ENCODE peak calls at places on chromosomes 6 and 20, in nine cellular contexts. M, D, B, S, E, Q, U, N and K are unnamed samples.
A peak's percentile ranks its signal among the peaks of the same experiment; 100 is the strongest.

GRCh38 chr20:64140956-64141355 is 23.3 kb upstream of the MYT1 start:
- DNase-seq in D (no peak), Q (peak; percentile 51), U (no peak), E (no peak), S (no peak), M (peak; percentile 8), B (peak; percentile 18), N (no peak), K (peak; percentile 34)

GRCh38 chr6:4351857-4352669 is 216.7 kb upstream of the ECI2 start:
- DNase-seq in D (no peak), B (peak; percentile 89), U (peak; percentile 69), M (peak; percentile 58), S (no peak), E (no peak), N (peak; percentile 87), Q (peak; percentile 63), K (peak; percentile 72)

GRCh38 chr6:137677714-137678113 is 183.5 kb upstream of the OLIG3 start:
- DNase-seq in N (no peak), S (no peak), M (no peak), U (no peak), Q (no peak), E (peak; percentile 41), B (no peak), D (no peak), K (no peak)

GRCh38 chr6:108102965-108103364 is 28.4 kb upstream of the OSTM1 start:
- DNase-seq in M (no peak), B (no peak), N (no peak), U (no peak), Q (no peak), E (no peak), D (no peak), S (no peak), K (no peak)

GRCh38 chr6:80425089-80425823 is 318.8 kb downstream of the BCKDHB start:
- DNase-seq in M (no peak), E (no peak), U (no peak), N (no peak), D (no peak), B (no peak), Q (no peak), S (no peak), K (no peak)

GRCh38 chr6:67630146-67630545 is 1004.9 kb upstream of the ADGRB3 start:
- DNase-seq in Q (no peak), S (no peak), B (no peak), M (no peak), N (peak; percentile 2), U (peak; percentile 53), D (no peak), E (no peak), K (no peak)

GRCh38 chr6:22828179-22829062 is 259.1 kb downstream of the HDGFL1 start:
- DNase-seq in N (peak; percentile 99), E (peak; percentile 25), M (peak; percentile 38), Q (no peak), B (no peak), S (peak; percentile 39), D (peak; percentile 74), U (peak; percentile 99), K (no peak)

GRCh38 chr6:35664945-35665344 is 23.8 kb downstream of the FKBP5 start:
- DNase-seq in N (peak; percentile 17), B (no peak), U (no peak), M (no peak), Q (no peak), E (no peak), S (no peak), D (no peak), K (no peak)

GRCh38 chr20:38426006-38426405 is 9.1 kb downstream of the SNHG17 start:
- DNase-seq in B (peak; percentile 73), N (peak; percentile 80), Q (no peak), S (no peak), M (no peak), D (no peak), U (no peak), E (no peak), K (no peak)

GRCh38 chr20:45153147-45153546 is 21.6 kb upstream of the PI3 start:
- DNase-seq in N (no peak), E (no peak), U (no peak), M (no peak), Q (no peak), S (no peak), D (no peak), B (no peak), K (no peak)

GRCh38 chr6:157557541-157557940 is 176.6 kb downstream of the ZDHHC14 start:
- DNase-seq in N (no peak), E (no peak), D (no peak), Q (no peak), M (no peak), B (no peak), S (peak; percentile 91), U (no peak), K (no peak)

GRCh38 chr6:163741342-163741741 is 326.8 kb downstream of the QKI start:
- DNase-seq in N (no peak), D (no peak), E (no peak), Q (no peak), S (no peak), B (no peak), U (no peak), M (no peak), K (no peak)

GRCh38 chr20:44066645-44067606 is 120.1 kb downstream of the JPH2 start:
- DNase-seq in M (peak; percentile 10), B (no peak), Q (peak; percentile 58), S (no peak), D (no peak), N (no peak), U (no peak), E (no peak), K (no peak)
- TF ChIP-seq CTCF in M (no peak), B (no peak), Q (no peak), S (no peak), D (no peak), N (no peak), U (no peak), E (no peak), K (no peak)

DNA sequence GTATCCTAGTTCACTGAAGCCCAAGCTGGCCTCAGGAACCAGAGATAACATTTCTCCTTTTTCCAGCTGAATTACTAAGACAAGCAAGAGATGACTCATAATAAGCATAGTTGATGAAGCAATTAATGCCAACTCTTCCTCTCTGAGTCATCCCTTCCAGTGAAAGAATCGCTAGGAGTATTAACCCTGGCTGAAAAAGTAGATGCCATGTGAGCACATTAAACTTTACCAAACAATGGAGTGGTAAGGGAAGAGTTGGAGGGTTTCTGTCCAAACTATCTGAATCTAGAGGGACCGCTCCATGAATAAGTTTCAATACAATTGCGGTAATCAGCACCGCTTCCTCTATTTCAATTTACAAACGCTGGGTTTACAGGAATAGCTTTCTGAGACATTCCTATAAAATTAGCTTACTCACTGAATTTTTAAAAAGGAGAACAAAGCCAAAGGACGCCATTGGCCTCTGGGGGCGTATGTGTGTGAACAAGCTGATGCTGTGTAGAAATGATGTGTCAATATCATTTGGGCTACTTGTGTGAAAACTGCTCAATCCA is 48.3 kb downstream of the ATXN1 start:
- DNase-seq in S (peak; percentile 54), N (peak; percentile 92), D (peak; percentile 21), M (no peak), U (peak; percentile 94), Q (no peak), E (no peak), B (no peak), K (no peak)
- H3K4me3 ChIP-seq in S (no peak overlapping the region), N (no peak overlapping the region), D (no peak overlapping the region), M (no peak overlapping the region), U (no peak overlapping the region), Q (no peak overlapping the region), E (no peak overlapping the region), B (no peak overlapping the region), K (peak overlapping the region; percentile 15)

DNA sequence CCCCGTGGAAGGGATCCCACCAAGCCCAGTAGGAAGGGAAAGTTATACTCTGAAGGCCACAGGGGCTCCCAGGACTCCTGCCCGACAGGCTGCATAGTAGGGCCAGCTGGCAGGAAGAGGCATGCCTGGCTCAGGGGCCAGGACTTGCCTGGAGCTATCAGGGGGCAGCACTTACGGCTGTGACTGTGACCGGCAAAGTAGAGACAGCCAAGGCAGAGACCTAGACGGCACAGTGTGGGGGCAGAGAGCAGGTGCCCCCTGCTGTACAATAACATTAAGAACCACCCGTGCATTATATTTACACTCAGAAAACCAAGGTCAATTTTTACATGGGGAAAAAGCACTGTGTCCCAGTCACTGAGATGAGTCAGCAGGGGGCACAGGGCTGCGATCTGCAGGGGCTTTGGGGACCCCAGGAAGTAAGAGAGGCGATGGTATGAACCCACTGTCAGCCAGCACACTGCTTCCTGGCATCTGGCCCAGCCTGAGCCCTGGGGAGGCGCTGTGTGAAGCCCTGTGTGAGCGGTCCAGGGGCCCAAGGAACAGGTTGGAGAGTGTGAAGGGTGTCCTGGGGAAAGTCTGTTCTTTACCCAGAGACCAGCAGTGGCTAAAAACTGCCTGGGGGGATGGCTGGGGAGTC is 9.9 kb downstream of the CCDC167 start:
- DNase-seq in E (no peak), U (no peak), B (no peak), D (no peak), Q (no peak), S (peak; percentile 47), M (peak; percentile 51), N (no peak), K (no peak)
- TF ChIP-seq CTCF in E (no peak), U (no peak), B (no peak), D (peak; percentile 4), Q (no peak), S (peak; percentile 14), M (no peak), N (peak; percentile 7), K (no peak)

DNA sequence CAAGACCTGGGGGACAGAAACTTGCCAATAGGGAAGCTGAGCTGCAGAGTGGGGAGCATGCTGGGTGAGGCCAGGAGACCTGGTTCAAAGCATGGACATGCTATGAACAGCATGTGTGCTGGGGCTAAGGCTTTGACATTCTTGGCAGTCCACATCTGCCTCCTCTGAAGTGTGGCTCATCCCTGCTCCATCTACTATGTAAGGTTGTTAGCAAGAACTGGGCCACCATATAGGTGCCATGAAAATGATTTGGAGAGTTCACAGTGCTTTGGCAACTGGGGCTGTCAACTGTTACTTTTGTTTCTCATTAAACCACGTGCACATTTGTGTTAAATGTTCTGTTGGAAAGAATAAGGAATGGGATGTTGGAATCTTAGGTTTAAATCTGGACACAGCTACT is 311.1 kb downstream of the CDC5L start:
- DNase-seq in B (no peak), N (no peak), U (no peak), E (no peak), M (no peak), D (no peak), Q (no peak), S (no peak), K (no peak)
- H3K4me3 ChIP-seq in B (no peak overlapping the region), N (no peak overlapping the region), U (no peak overlapping the region), E (no peak overlapping the region), M (no peak overlapping the region), D (no peak overlapping the region), Q (no peak overlapping the region), S (no peak overlapping the region), K (no peak overlapping the region)